ENCODE peak calls at places on chromosome 5, in eight cellular contexts. One of them, this sample, is unnamed.

GRCh38 chr5:123460296-123460729 is 37.1 kb upstream of the CEP120 start:
- DNase-seq in choroid plexus epithelial cell: peak; percentile 78
- DNase-seq in kidney: no peak
- DNase-seq in testis: no peak
- DNase-seq in body of pancreas: peak; percentile 31
- DNase-seq in suprapubic skin: no peak
- DNase-seq in tibial artery: no peak
- DNase-seq in cardiac muscle cell: no peak
- DNase-seq in this sample: no peak

GRCh38 chr5:170333161-170333909 is 35.8 kb upstream of the LCP2 start:
- DNase-seq in choroid plexus epithelial cell: peak; percentile 43
- DNase-seq in kidney: no peak
- DNase-seq in testis: no peak
- DNase-seq in body of pancreas: no peak
- DNase-seq in suprapubic skin: no peak
- DNase-seq in tibial artery: no peak
- DNase-seq in cardiac muscle cell: no peak
- DNase-seq in this sample: peak; percentile 81

GRCh38 chr5:56088967-56089829 is 94.4 kb upstream of the IL6ST start:
- DNase-seq in choroid plexus epithelial cell: peak; percentile 75
- DNase-seq in kidney: no peak
- DNase-seq in testis: no peak
- DNase-seq in body of pancreas: no peak
- DNase-seq in suprapubic skin: no peak
- DNase-seq in tibial artery: no peak
- DNase-seq in cardiac muscle cell: no peak
- DNase-seq in this sample: no peak

GRCh38 chr5:143205386-143205785 is 198.1 kb downstream of the NR3C1 start:
- DNase-seq in choroid plexus epithelial cell: peak; percentile 89
- DNase-seq in kidney: no peak
- DNase-seq in testis: no peak
- DNase-seq in body of pancreas: no peak
- DNase-seq in suprapubic skin: no peak
- DNase-seq in tibial artery: no peak
- DNase-seq in cardiac muscle cell: no peak
- DNase-seq in this sample: no peak

GRCh38 chr5:1363581-1363980 is 18.7 kb upstream of the CLPTM1L start:
- DNase-seq in choroid plexus epithelial cell: no peak
- DNase-seq in kidney: no peak
- DNase-seq in testis: no peak
- DNase-seq in body of pancreas: no peak
- DNase-seq in suprapubic skin: no peak
- DNase-seq in tibial artery: no peak
- DNase-seq in cardiac muscle cell: no peak
- DNase-seq in this sample: no peak

GRCh38 chr5:170434953-170435605 is 45.9 kb upstream of the KCNMB1 start:
- DNase-seq in choroid plexus epithelial cell: peak; percentile 69
- DNase-seq in kidney: peak; percentile 88
- DNase-seq in testis: peak; percentile 73
- DNase-seq in body of pancreas: peak; percentile 62
- DNase-seq in suprapubic skin: no peak
- DNase-seq in tibial artery: peak; percentile 43
- DNase-seq in cardiac muscle cell: peak; percentile 74
- DNase-seq in this sample: peak; percentile 91

GRCh38 chr5:68041293-68041692 is 174.3 kb upstream of the PIK3R1 start:
- DNase-seq in choroid plexus epithelial cell: no peak
- DNase-seq in kidney: no peak
- DNase-seq in testis: no peak
- DNase-seq in body of pancreas: no peak
- DNase-seq in suprapubic skin: no peak
- DNase-seq in tibial artery: peak; percentile 47
- DNase-seq in cardiac muscle cell: no peak
- DNase-seq in this sample: no peak

GRCh38 chr5:141322261-141322660 is 1.7 kb upstream of the TAF7 start:
- DNase-seq in choroid plexus epithelial cell: no peak
- DNase-seq in kidney: no peak
- DNase-seq in testis: no peak
- DNase-seq in body of pancreas: no peak
- DNase-seq in suprapubic skin: no peak
- DNase-seq in tibial artery: no peak
- DNase-seq in cardiac muscle cell: no peak
- DNase-seq in this sample: no peak

GRCh38 chr5:66540078-66540477 is 56.1 kb upstream of the MAST4 start:
- DNase-seq in choroid plexus epithelial cell: no peak
- DNase-seq in kidney: no peak
- DNase-seq in testis: no peak
- DNase-seq in body of pancreas: no peak
- DNase-seq in suprapubic skin: no peak
- DNase-seq in tibial artery: no peak
- DNase-seq in cardiac muscle cell: no peak
- DNase-seq in this sample: no peak

GRCh38 chr5:27830551-27830950 is 792.2 kb upstream of the CDH9 start:
- DNase-seq in choroid plexus epithelial cell: peak; percentile 80
- DNase-seq in kidney: no peak
- DNase-seq in testis: no peak
- DNase-seq in body of pancreas: no peak
- DNase-seq in suprapubic skin: no peak
- DNase-seq in tibial artery: no peak
- DNase-seq in cardiac muscle cell: no peak
- DNase-seq in this sample: no peak

GRCh38 chr5:123964916-123965315 is 452.9 kb downstream of the CSNK1G3 start:
- DNase-seq in choroid plexus epithelial cell: no peak
- DNase-seq in kidney: no peak
- DNase-seq in testis: no peak
- DNase-seq in body of pancreas: no peak
- DNase-seq in suprapubic skin: no peak
- DNase-seq in tibial artery: no peak
- DNase-seq in cardiac muscle cell: no peak
- DNase-seq in this sample: no peak

GRCh38 chr5:40210705-40211104 is 469.0 kb upstream of the PTGER4 start:
- DNase-seq in choroid plexus epithelial cell: no peak
- DNase-seq in kidney: no peak
- DNase-seq in testis: no peak
- DNase-seq in body of pancreas: no peak
- DNase-seq in suprapubic skin: no peak
- DNase-seq in tibial artery: no peak
- DNase-seq in cardiac muscle cell: no peak
- DNase-seq in this sample: no peak

GRCh38 chr5:63931841-63932240 is 30.4 kb downstream of the HTR1A start:
- DNase-seq in choroid plexus epithelial cell: no peak
- DNase-seq in kidney: no peak
- DNase-seq in testis: no peak
- DNase-seq in body of pancreas: no peak
- DNase-seq in suprapubic skin: no peak
- DNase-seq in tibial artery: no peak
- DNase-seq in cardiac muscle cell: no peak
- DNase-seq in this sample: no peak

GRCh38 chr5:175347027-175347426 is 97.0 kb downstream of the DRD1 start:
- DNase-seq in choroid plexus epithelial cell: no peak
- DNase-seq in kidney: no peak
- DNase-seq in testis: no peak
- DNase-seq in body of pancreas: no peak
- DNase-seq in suprapubic skin: no peak
- DNase-seq in tibial artery: no peak
- DNase-seq in cardiac muscle cell: no peak
- DNase-seq in this sample: no peak

GRCh38 chr5:149422429-149423286 is 43.6 kb upstream of the IL17B start:
- DNase-seq in choroid plexus epithelial cell: peak; percentile 90
- DNase-seq in kidney: peak; percentile 91
- DNase-seq in testis: peak; percentile 89
- DNase-seq in body of pancreas: no peak
- DNase-seq in suprapubic skin: no peak
- DNase-seq in tibial artery: no peak
- DNase-seq in cardiac muscle cell: peak; percentile 95
- DNase-seq in this sample: no peak

GRCh38 chr5:84249918-84250635 is 134.6 kb downstream of the EDIL3 start:
- DNase-seq in choroid plexus epithelial cell: peak; percentile 90
- DNase-seq in kidney: no peak
- DNase-seq in testis: no peak
- DNase-seq in body of pancreas: no peak
- DNase-seq in suprapubic skin: no peak
- DNase-seq in tibial artery: no peak
- DNase-seq in cardiac muscle cell: no peak
- DNase-seq in this sample: no peak

GRCh38 chr5:115291397-115291796 is 5.1 kb downstream of the CCDC112 start:
- DNase-seq in choroid plexus epithelial cell: no peak
- DNase-seq in kidney: no peak
- DNase-seq in testis: no peak
- DNase-seq in body of pancreas: no peak
- DNase-seq in suprapubic skin: no peak
- DNase-seq in tibial artery: no peak
- DNase-seq in cardiac muscle cell: no peak
- DNase-seq in this sample: no peak

GRCh38 chr5:115398726-115399125 is 102.3 kb upstream of the CCDC112 start:
- DNase-seq in choroid plexus epithelial cell: peak; percentile 85
- DNase-seq in kidney: no peak
- DNase-seq in testis: no peak
- DNase-seq in body of pancreas: no peak
- DNase-seq in suprapubic skin: no peak
- DNase-seq in tibial artery: no peak
- DNase-seq in cardiac muscle cell: no peak
- DNase-seq in this sample: no peak

GRCh38 chr5:135013947-135014570 is 20.0 kb downstream of the PITX1 start:
- DNase-seq in choroid plexus epithelial cell: no peak
- DNase-seq in kidney: peak; percentile 41
- DNase-seq in testis: no peak
- DNase-seq in body of pancreas: peak; percentile 84
- DNase-seq in suprapubic skin: peak; percentile 40
- DNase-seq in tibial artery: no peak
- DNase-seq in cardiac muscle cell: no peak
- DNase-seq in this sample: no peak

GRCh38 chr5:133925866-133926488 is 42.4 kb downstream of the C5orf15 start:
- DNase-seq in choroid plexus epithelial cell: peak; percentile 41
- DNase-seq in kidney: no peak
- DNase-seq in testis: no peak
- DNase-seq in body of pancreas: no peak
- DNase-seq in suprapubic skin: no peak
- DNase-seq in tibial artery: no peak
- DNase-seq in cardiac muscle cell: no peak
- DNase-seq in this sample: no peak

GRCh38 chr5:64834611-64835010 is 65.9 kb downstream of the CWC27 start:
- DNase-seq in choroid plexus epithelial cell: no peak
- DNase-seq in kidney: no peak
- DNase-seq in testis: no peak
- DNase-seq in body of pancreas: no peak
- DNase-seq in suprapubic skin: no peak
- DNase-seq in tibial artery: no peak
- DNase-seq in cardiac muscle cell: no peak
- DNase-seq in this sample: no peak

GRCh38 chr5:100780376-100780870 is 122.7 kb downstream of the ST8SIA4 start:
- DNase-seq in choroid plexus epithelial cell: no peak
- DNase-seq in kidney: no peak
- DNase-seq in testis: no peak
- DNase-seq in body of pancreas: no peak
- DNase-seq in suprapubic skin: no peak
- DNase-seq in tibial artery: no peak
- DNase-seq in cardiac muscle cell: no peak
- DNase-seq in this sample: no peak
- H3K4me3 ChIP-seq in choroid plexus epithelial cell: no peak overlapping the region
- H3K4me3 ChIP-seq in kidney: no peak overlapping the region
- H3K4me3 ChIP-seq in testis: no peak overlapping the region
- H3K4me3 ChIP-seq in body of pancreas: no peak overlapping the region
- H3K4me3 ChIP-seq in suprapubic skin: no peak overlapping the region
- H3K4me3 ChIP-seq in tibial artery: no peak overlapping the region
- H3K4me3 ChIP-seq in cardiac muscle cell: no peak overlapping the region
- H3K4me3 ChIP-seq in this sample: no peak overlapping the region

DNA sequence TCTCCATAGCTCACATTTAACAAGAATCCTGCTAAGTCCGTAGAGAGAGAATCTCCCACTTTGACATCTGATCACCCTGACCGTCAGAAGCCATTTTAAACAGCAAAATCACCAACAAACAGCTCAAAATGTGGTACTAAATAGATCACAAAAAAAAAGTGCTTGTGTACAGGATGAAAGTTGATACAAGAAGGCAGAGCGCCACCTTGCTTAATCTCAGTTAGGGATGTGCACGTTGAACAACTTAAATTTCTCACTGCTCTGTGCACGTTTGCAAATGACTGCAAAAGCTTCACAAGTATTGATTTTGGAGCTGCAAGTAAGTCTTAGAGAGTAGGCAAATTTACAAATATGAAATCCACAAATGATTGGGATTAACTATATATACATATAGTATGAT is 63.1 kb upstream of the NREP start:
- DNase-seq in choroid plexus epithelial cell: peak; percentile 38
- DNase-seq in kidney: no peak
- DNase-seq in testis: no peak
- DNase-seq in body of pancreas: no peak
- DNase-seq in suprapubic skin: no peak
- DNase-seq in tibial artery: no peak
- DNase-seq in cardiac muscle cell: no peak
- DNase-seq in this sample: no peak
- TF ChIP-seq CTCF in choroid plexus epithelial cell: peak; percentile 25
- TF ChIP-seq CTCF in kidney: no peak
- TF ChIP-seq CTCF in testis: no peak
- TF ChIP-seq CTCF in body of pancreas: no peak
- TF ChIP-seq CTCF in suprapubic skin: no peak
- TF ChIP-seq CTCF in tibial artery: no peak
- TF ChIP-seq CTCF in cardiac muscle cell: no peak
- TF ChIP-seq CTCF in this sample: no peak

DNA sequence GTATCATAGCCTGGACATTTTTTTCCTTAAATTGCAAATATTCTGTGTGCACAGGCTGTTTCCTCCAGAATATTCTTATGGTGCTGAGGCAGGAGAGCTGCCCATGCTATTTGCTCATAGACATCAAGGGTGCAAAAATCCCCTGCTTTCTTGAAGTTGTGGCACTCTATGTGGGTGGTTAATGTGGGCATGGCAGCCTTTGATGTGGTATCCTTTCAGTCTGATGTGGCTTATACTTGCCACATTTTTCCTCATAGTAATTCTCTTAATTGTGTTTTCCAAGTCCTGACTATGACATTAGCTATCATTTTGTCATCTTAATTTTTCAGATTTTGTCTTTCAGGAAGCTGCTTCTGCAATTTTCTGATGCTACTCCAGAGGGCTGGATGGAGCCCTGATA is 353.3 kb downstream of the YTHDC2 start:
- DNase-seq in choroid plexus epithelial cell: no peak
- DNase-seq in kidney: no peak
- DNase-seq in testis: no peak
- DNase-seq in body of pancreas: no peak
- DNase-seq in suprapubic skin: no peak
- DNase-seq in tibial artery: no peak
- DNase-seq in cardiac muscle cell: no peak
- DNase-seq in this sample: no peak
- H3K4me3 ChIP-seq in choroid plexus epithelial cell: no peak overlapping the region
- H3K4me3 ChIP-seq in kidney: no peak overlapping the region
- H3K4me3 ChIP-seq in testis: no peak overlapping the region
- H3K4me3 ChIP-seq in body of pancreas: no peak overlapping the region
- H3K4me3 ChIP-seq in suprapubic skin: no peak overlapping the region
- H3K4me3 ChIP-seq in tibial artery: no peak overlapping the region
- H3K4me3 ChIP-seq in cardiac muscle cell: no peak overlapping the region
- H3K4me3 ChIP-seq in this sample: no peak overlapping the region

DNA sequence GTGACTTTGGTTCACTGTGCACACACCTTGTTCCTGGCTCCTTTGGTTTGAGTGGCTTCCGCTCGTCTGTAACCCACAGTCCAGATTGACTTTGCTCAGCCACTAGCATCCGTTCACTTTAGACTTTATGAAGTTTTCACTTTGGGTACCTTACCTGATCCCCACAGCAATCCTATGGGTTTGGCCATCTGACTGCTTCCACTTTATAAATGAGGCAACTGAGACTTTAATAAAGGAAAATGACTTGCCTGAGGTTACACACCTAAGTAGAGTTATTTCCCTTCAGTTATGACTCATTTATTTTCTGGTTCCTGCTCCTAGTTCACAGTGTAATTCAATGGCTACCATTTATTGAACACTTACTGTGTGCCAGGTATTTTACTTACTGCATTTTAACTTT is 94.2 kb upstream of the SAP30L start:
- DNase-seq in choroid plexus epithelial cell: no peak
- DNase-seq in kidney: no peak
- DNase-seq in testis: no peak
- DNase-seq in body of pancreas: no peak
- DNase-seq in suprapubic skin: no peak
- DNase-seq in tibial artery: no peak
- DNase-seq in cardiac muscle cell: no peak
- DNase-seq in this sample: no peak
- TF ChIP-seq CTCF in choroid plexus epithelial cell: no peak
- TF ChIP-seq CTCF in kidney: no peak
- TF ChIP-seq CTCF in testis: no peak
- TF ChIP-seq CTCF in body of pancreas: no peak
- TF ChIP-seq CTCF in suprapubic skin: no peak
- TF ChIP-seq CTCF in tibial artery: no peak
- TF ChIP-seq CTCF in cardiac muscle cell: no peak
- TF ChIP-seq CTCF in this sample: no peak

This sample was measured in lower leg skin.